ENCODE peak calls at places on chromosome 19, in eight cellular contexts. One of them, this sample, is unnamed.

GRCh38 chr19:48746738-48747575 is at the start of gene IZUMO1:
- DNase-seq in KG1: no peak
- DNase-seq in heart right ventricle: peak
- DNase-seq in mesendoderm: peak
- DNase-seq in activated T-cell treated with anti-CD3 and anti-CD28 coated beads for 1 hour: no peak
- DNase-seq in GM10248: peak
- DNase-seq in activated B cell treated with CpG ODN at 0.5 μM for 24 hours: no peak
- DNase-seq in T-helper 1 cell: peak
- DNase-seq in this sample: no peak

GRCh38 chr19:30228113-30228725 is 144.0 kb upstream of the ZNF536 start:
- DNase-seq in KG1: no peak
- DNase-seq in heart right ventricle: no peak
- DNase-seq in mesendoderm: peak
- DNase-seq in activated T-cell treated with anti-CD3 and anti-CD28 coated beads for 1 hour: no peak
- DNase-seq in GM10248: no peak
- DNase-seq in activated B cell treated with CpG ODN at 0.5 μM for 24 hours: no peak
- DNase-seq in T-helper 1 cell: no peak
- DNase-seq in this sample: no peak

GRCh38 chr19:3670258-3670795 is 29.9 kb downstream of the PIP5K1C start:
- DNase-seq in KG1: no peak
- DNase-seq in heart right ventricle: peak
- DNase-seq in mesendoderm: peak
- DNase-seq in activated T-cell treated with anti-CD3 and anti-CD28 coated beads for 1 hour: no peak
- DNase-seq in GM10248: no peak
- DNase-seq in activated B cell treated with CpG ODN at 0.5 μM for 24 hours: no peak
- DNase-seq in T-helper 1 cell: no peak
- DNase-seq in this sample: no peak

GRCh38 chr19:31220540-31220939 is 128.7 kb downstream of the TSHZ3 start:
- DNase-seq in KG1: peak
- DNase-seq in heart right ventricle: no peak
- DNase-seq in mesendoderm: peak
- DNase-seq in activated T-cell treated with anti-CD3 and anti-CD28 coated beads for 1 hour: no peak
- DNase-seq in GM10248: no peak
- DNase-seq in activated B cell treated with CpG ODN at 0.5 μM for 24 hours: no peak
- DNase-seq in T-helper 1 cell: peak
- DNase-seq in this sample: peak

GRCh38 chr19:4781851-4782250 is 9.7 kb upstream of the FEM1A start:
- DNase-seq in KG1: no peak
- DNase-seq in heart right ventricle: no peak
- DNase-seq in mesendoderm: no peak
- DNase-seq in activated T-cell treated with anti-CD3 and anti-CD28 coated beads for 1 hour: no peak
- DNase-seq in GM10248: no peak
- DNase-seq in activated B cell treated with CpG ODN at 0.5 μM for 24 hours: no peak
- DNase-seq in T-helper 1 cell: no peak
- DNase-seq in this sample: no peak

GRCh38 chr19:1265611-1266115 is 3.5 kb upstream of the CIRBP start:
- DNase-seq in KG1: no peak
- DNase-seq in heart right ventricle: peak
- DNase-seq in mesendoderm: peak
- DNase-seq in activated T-cell treated with anti-CD3 and anti-CD28 coated beads for 1 hour: no peak
- DNase-seq in GM10248: no peak
- DNase-seq in activated B cell treated with CpG ODN at 0.5 μM for 24 hours: peak
- DNase-seq in T-helper 1 cell: no peak
- DNase-seq in this sample: no peak

GRCh38 chr19:18464646-18465045 is 26.7 kb upstream of the ISYNA1 start:
- DNase-seq in KG1: no peak
- DNase-seq in heart right ventricle: peak
- DNase-seq in mesendoderm: no peak
- DNase-seq in activated T-cell treated with anti-CD3 and anti-CD28 coated beads for 1 hour: no peak
- DNase-seq in GM10248: no peak
- DNase-seq in activated B cell treated with CpG ODN at 0.5 μM for 24 hours: no peak
- DNase-seq in T-helper 1 cell: no peak
- DNase-seq in this sample: no peak

GRCh38 chr19:6694147-6694815 is 24.3 kb upstream of the TNFSF14 start:
- DNase-seq in KG1: no peak
- DNase-seq in heart right ventricle: no peak
- DNase-seq in mesendoderm: peak
- DNase-seq in activated T-cell treated with anti-CD3 and anti-CD28 coated beads for 1 hour: no peak
- DNase-seq in GM10248: no peak
- DNase-seq in activated B cell treated with CpG ODN at 0.5 μM for 24 hours: no peak
- DNase-seq in T-helper 1 cell: no peak
- DNase-seq in this sample: no peak

GRCh38 chr19:9308091-9308490 is 1.5 kb downstream of the ZNF699 start:
- DNase-seq in KG1: no peak
- DNase-seq in heart right ventricle: no peak
- DNase-seq in mesendoderm: no peak
- DNase-seq in activated T-cell treated with anti-CD3 and anti-CD28 coated beads for 1 hour: no peak
- DNase-seq in GM10248: no peak
- DNase-seq in activated B cell treated with CpG ODN at 0.5 μM for 24 hours: no peak
- DNase-seq in T-helper 1 cell: no peak
- DNase-seq in this sample: no peak

GRCh38 chr19:54882758-54883157 is 8.7 kb downstream of the FCAR start:
- DNase-seq in KG1: no peak
- DNase-seq in heart right ventricle: no peak
- DNase-seq in mesendoderm: peak
- DNase-seq in activated T-cell treated with anti-CD3 and anti-CD28 coated beads for 1 hour: no peak
- DNase-seq in GM10248: peak
- DNase-seq in activated B cell treated with CpG ODN at 0.5 μM for 24 hours: no peak
- DNase-seq in T-helper 1 cell: no peak
- DNase-seq in this sample: peak

GRCh38 chr19:6705931-6706632 is 14.4 kb downstream of the C3 start:
- DNase-seq in KG1: no peak
- DNase-seq in heart right ventricle: no peak
- DNase-seq in mesendoderm: no peak
- DNase-seq in activated T-cell treated with anti-CD3 and anti-CD28 coated beads for 1 hour: no peak
- DNase-seq in GM10248: no peak
- DNase-seq in activated B cell treated with CpG ODN at 0.5 μM for 24 hours: no peak
- DNase-seq in T-helper 1 cell: no peak
- DNase-seq in this sample: no peak

GRCh38 chr19:31717316-31717715 is 368.1 kb upstream of the TSHZ3 start:
- DNase-seq in KG1: no peak
- DNase-seq in heart right ventricle: no peak
- DNase-seq in mesendoderm: no peak
- DNase-seq in activated T-cell treated with anti-CD3 and anti-CD28 coated beads for 1 hour: no peak
- DNase-seq in GM10248: no peak
- DNase-seq in activated B cell treated with CpG ODN at 0.5 μM for 24 hours: no peak
- DNase-seq in T-helper 1 cell: no peak
- DNase-seq in this sample: no peak

GRCh38 chr19:31255174-31255862 is 93.9 kb downstream of the TSHZ3 start:
- DNase-seq in KG1: no peak
- DNase-seq in heart right ventricle: no peak
- DNase-seq in mesendoderm: no peak
- DNase-seq in activated T-cell treated with anti-CD3 and anti-CD28 coated beads for 1 hour: no peak
- DNase-seq in GM10248: no peak
- DNase-seq in activated B cell treated with CpG ODN at 0.5 μM for 24 hours: no peak
- DNase-seq in T-helper 1 cell: no peak
- DNase-seq in this sample: no peak

GRCh38 chr19:33248954-33249613 is 23.4 kb upstream of the SLC7A10 start:
- DNase-seq in KG1: no peak
- DNase-seq in heart right ventricle: no peak
- DNase-seq in mesendoderm: peak
- DNase-seq in activated T-cell treated with anti-CD3 and anti-CD28 coated beads for 1 hour: no peak
- DNase-seq in GM10248: no peak
- DNase-seq in activated B cell treated with CpG ODN at 0.5 μM for 24 hours: no peak
- DNase-seq in T-helper 1 cell: no peak
- DNase-seq in this sample: no peak

GRCh38 chr19:49440439-49441209 is 703 bp downstream of the SLC17A7 start:
- DNase-seq in KG1: no peak
- DNase-seq in heart right ventricle: no peak
- DNase-seq in mesendoderm: no peak
- DNase-seq in activated T-cell treated with anti-CD3 and anti-CD28 coated beads for 1 hour: no peak
- DNase-seq in GM10248: no peak
- DNase-seq in activated B cell treated with CpG ODN at 0.5 μM for 24 hours: no peak
- DNase-seq in T-helper 1 cell: no peak
- DNase-seq in this sample: no peak

GRCh38 chr19:44748426-44749254 is at the start of gene BCL3:
- DNase-seq in KG1: no peak
- DNase-seq in heart right ventricle: peak
- DNase-seq in mesendoderm: no peak
- DNase-seq in activated T-cell treated with anti-CD3 and anti-CD28 coated beads for 1 hour: peak
- DNase-seq in GM10248: peak
- DNase-seq in activated B cell treated with CpG ODN at 0.5 μM for 24 hours: peak
- DNase-seq in T-helper 1 cell: peak
- DNase-seq in this sample: no peak

GRCh38 chr19:3479177-3479818 is 1.0 kb downstream of the SMIM24 start:
- DNase-seq in KG1: peak
- DNase-seq in heart right ventricle: no peak
- DNase-seq in mesendoderm: peak
- DNase-seq in activated T-cell treated with anti-CD3 and anti-CD28 coated beads for 1 hour: peak
- DNase-seq in GM10248: peak
- DNase-seq in activated B cell treated with CpG ODN at 0.5 μM for 24 hours: no peak
- DNase-seq in T-helper 1 cell: peak
- DNase-seq in this sample: peak

GRCh38 chr19:16252459-16253205 is 54.9 kb downstream of the AP1M1 start:
- DNase-seq in KG1: no peak
- DNase-seq in heart right ventricle: no peak
- DNase-seq in mesendoderm: no peak
- DNase-seq in activated T-cell treated with anti-CD3 and anti-CD28 coated beads for 1 hour: no peak
- DNase-seq in GM10248: no peak
- DNase-seq in activated B cell treated with CpG ODN at 0.5 μM for 24 hours: no peak
- DNase-seq in T-helper 1 cell: no peak
- DNase-seq in this sample: no peak

GRCh38 chr19:8252922-8253589 is 43.9 kb downstream of the CERS4 start:
- DNase-seq in KG1: peak
- DNase-seq in heart right ventricle: peak
- DNase-seq in mesendoderm: peak
- DNase-seq in activated T-cell treated with anti-CD3 and anti-CD28 coated beads for 1 hour: peak
- DNase-seq in GM10248: peak
- DNase-seq in activated B cell treated with CpG ODN at 0.5 μM for 24 hours: peak
- DNase-seq in T-helper 1 cell: peak
- DNase-seq in this sample: peak

GRCh38 chr19:58557253-58558065 is 952 bp downstream of the UBE2M start:
- DNase-seq in KG1: no peak
- DNase-seq in heart right ventricle: no peak
- DNase-seq in mesendoderm: no peak
- DNase-seq in activated T-cell treated with anti-CD3 and anti-CD28 coated beads for 1 hour: no peak
- DNase-seq in GM10248: no peak
- DNase-seq in activated B cell treated with CpG ODN at 0.5 μM for 24 hours: no peak
- DNase-seq in T-helper 1 cell: no peak
- DNase-seq in this sample: no peak

GRCh38 chr19:23801798-23802197 is 43.1 kb upstream of the ZNF681 start:
- DNase-seq in KG1: no peak
- DNase-seq in heart right ventricle: no peak
- DNase-seq in mesendoderm: no peak
- DNase-seq in activated T-cell treated with anti-CD3 and anti-CD28 coated beads for 1 hour: no peak
- DNase-seq in GM10248: no peak
- DNase-seq in activated B cell treated with CpG ODN at 0.5 μM for 24 hours: no peak
- DNase-seq in T-helper 1 cell: no peak
- DNase-seq in this sample: no peak

GRCh38 chr19:6674868-6675305 is 4.9 kb upstream of the TNFSF14 start:
- DNase-seq in KG1: peak
- DNase-seq in heart right ventricle: peak
- DNase-seq in mesendoderm: peak
- DNase-seq in activated T-cell treated with anti-CD3 and anti-CD28 coated beads for 1 hour: peak
- DNase-seq in GM10248: peak
- DNase-seq in activated B cell treated with CpG ODN at 0.5 μM for 24 hours: peak
- DNase-seq in T-helper 1 cell: peak
- DNase-seq in this sample: peak

GRCh38 chr19:53183146-53183545 is 10.0 kb downstream of the ZNF665 start:
- DNase-seq in KG1: no peak
- DNase-seq in heart right ventricle: no peak
- DNase-seq in mesendoderm: peak
- DNase-seq in activated T-cell treated with anti-CD3 and anti-CD28 coated beads for 1 hour: no peak
- DNase-seq in GM10248: no peak
- DNase-seq in activated B cell treated with CpG ODN at 0.5 μM for 24 hours: no peak
- DNase-seq in T-helper 1 cell: no peak
- DNase-seq in this sample: no peak

GRCh38 chr19:11182994-11183393 is 14.4 kb downstream of the KANK2 start:
- DNase-seq in KG1: no peak
- DNase-seq in heart right ventricle: no peak
- DNase-seq in mesendoderm: no peak
- DNase-seq in activated T-cell treated with anti-CD3 and anti-CD28 coated beads for 1 hour: no peak
- DNase-seq in GM10248: no peak
- DNase-seq in activated B cell treated with CpG ODN at 0.5 μM for 24 hours: no peak
- DNase-seq in T-helper 1 cell: no peak
- DNase-seq in this sample: no peak

GRCh38 chr19:10289167-10289835 is 451 bp upstream of the ICAM5 start:
- DNase-seq in KG1: no peak
- DNase-seq in heart right ventricle: no peak
- DNase-seq in mesendoderm: peak
- DNase-seq in activated T-cell treated with anti-CD3 and anti-CD28 coated beads for 1 hour: peak
- DNase-seq in GM10248: peak
- DNase-seq in activated B cell treated with CpG ODN at 0.5 μM for 24 hours: peak
- DNase-seq in T-helper 1 cell: peak
- DNase-seq in this sample: peak

GRCh38 chr19:343941-344624 is 513 bp downstream of the MIER2 start:
- DNase-seq in KG1: no peak
- DNase-seq in heart right ventricle: no peak
- DNase-seq in mesendoderm: peak
- DNase-seq in activated T-cell treated with anti-CD3 and anti-CD28 coated beads for 1 hour: peak
- DNase-seq in GM10248: peak
- DNase-seq in activated B cell treated with CpG ODN at 0.5 μM for 24 hours: no peak
- DNase-seq in T-helper 1 cell: no peak
- DNase-seq in this sample: no peak

GRCh38 chr19:53981408-53981998 is 9.9 kb upstream of the CACNG6 start:
- DNase-seq in KG1: no peak
- DNase-seq in heart right ventricle: no peak
- DNase-seq in mesendoderm: peak
- DNase-seq in activated T-cell treated with anti-CD3 and anti-CD28 coated beads for 1 hour: no peak
- DNase-seq in GM10248: no peak
- DNase-seq in activated B cell treated with CpG ODN at 0.5 μM for 24 hours: no peak
- DNase-seq in T-helper 1 cell: no peak
- DNase-seq in this sample: no peak

GRCh38 chr19:16654151-16654550 is 5.8 kb downstream of the SMIM7 start:
- DNase-seq in KG1: no peak
- DNase-seq in heart right ventricle: no peak
- DNase-seq in mesendoderm: peak
- DNase-seq in activated T-cell treated with anti-CD3 and anti-CD28 coated beads for 1 hour: no peak
- DNase-seq in GM10248: no peak
- DNase-seq in activated B cell treated with CpG ODN at 0.5 μM for 24 hours: no peak
- DNase-seq in T-helper 1 cell: no peak
- DNase-seq in this sample: no peak

GRCh38 chr19:19382118-19382517 is 23.4 kb upstream of the GATAD2A start:
- DNase-seq in KG1: no peak
- DNase-seq in heart right ventricle: no peak
- DNase-seq in mesendoderm: no peak
- DNase-seq in activated T-cell treated with anti-CD3 and anti-CD28 coated beads for 1 hour: no peak
- DNase-seq in GM10248: no peak
- DNase-seq in activated B cell treated with CpG ODN at 0.5 μM for 24 hours: no peak
- DNase-seq in T-helper 1 cell: no peak
- DNase-seq in this sample: no peak

GRCh38 chr19:32675720-32676185 is at the start of gene RGS9BP:
- DNase-seq in KG1: no peak
- DNase-seq in heart right ventricle: peak
- DNase-seq in mesendoderm: peak
- DNase-seq in activated T-cell treated with anti-CD3 and anti-CD28 coated beads for 1 hour: peak
- DNase-seq in GM10248: peak
- DNase-seq in activated B cell treated with CpG ODN at 0.5 μM for 24 hours: peak
- DNase-seq in T-helper 1 cell: peak
- DNase-seq in this sample: peak

GRCh38 chr19:31145021-31145420 is 204.2 kb downstream of the TSHZ3 start:
- DNase-seq in KG1: no peak
- DNase-seq in heart right ventricle: no peak
- DNase-seq in mesendoderm: no peak
- DNase-seq in activated T-cell treated with anti-CD3 and anti-CD28 coated beads for 1 hour: no peak
- DNase-seq in GM10248: no peak
- DNase-seq in activated B cell treated with CpG ODN at 0.5 μM for 24 hours: no peak
- DNase-seq in T-helper 1 cell: no peak
- DNase-seq in this sample: no peak

GRCh38 chr19:1949304-1950101 is 8.5 kb downstream of the CSNK1G2 start:
- DNase-seq in KG1: no peak
- DNase-seq in heart right ventricle: no peak
- DNase-seq in mesendoderm: no peak
- DNase-seq in activated T-cell treated with anti-CD3 and anti-CD28 coated beads for 1 hour: no peak
- DNase-seq in GM10248: no peak
- DNase-seq in activated B cell treated with CpG ODN at 0.5 μM for 24 hours: no peak
- DNase-seq in T-helper 1 cell: no peak
- DNase-seq in this sample: no peak

GRCh38 chr19:18340237-18340989 is at the start of gene PGPEP1:
- DNase-seq in KG1: peak
- DNase-seq in heart right ventricle: peak
- DNase-seq in mesendoderm: peak
- DNase-seq in activated T-cell treated with anti-CD3 and anti-CD28 coated beads for 1 hour: peak
- DNase-seq in GM10248: peak
- DNase-seq in activated B cell treated with CpG ODN at 0.5 μM for 24 hours: peak
- DNase-seq in T-helper 1 cell: peak
- DNase-seq in this sample: no peak

GRCh38 chr19:47633516-47633915 is 24.6 kb downstream of the BICRA start:
- DNase-seq in KG1: no peak
- DNase-seq in heart right ventricle: no peak
- DNase-seq in mesendoderm: no peak
- DNase-seq in activated T-cell treated with anti-CD3 and anti-CD28 coated beads for 1 hour: no peak
- DNase-seq in GM10248: no peak
- DNase-seq in activated B cell treated with CpG ODN at 0.5 μM for 24 hours: no peak
- DNase-seq in T-helper 1 cell: no peak
- DNase-seq in this sample: no peak